ENCODE peak calls at places on chromosomes 11 and 22, in ten cellular contexts. G is Panc1, B is spleen, D is suprapubic skin, Q is sigmoid colon, J is GM12878, W is transverse colon, Z is K562, V is GM23338, F is H1. T is an unnamed sample.

GRCh38 chr11:97033178-97033577 is 643.4 kb downstream of the JRKL start:
- DNase-seq in G (no peak), B (no peak), D (no peak), Q (no peak), J (no peak), W (no peak), Z (no peak), V (peak; percentile 8), F (no peak), T (no peak)

GRCh38 chr11:36086366-36086765 is 142.5 kb downstream of the LDLRAD3 start:
- DNase-seq in G (no peak), B (no peak), D (no peak), Q (no peak), J (no peak), W (no peak), Z (no peak), V (peak; percentile 31), F (no peak), T (no peak)

GRCh38 chr11:30919389-30920172 is 333.4 kb upstream of the MPPED2 start:
- DNase-seq in G (no peak), B (no peak), D (no peak), Q (no peak), J (no peak), W (no peak), Z (no peak), V (no peak), F (no peak), T (no peak)

GRCh38 chr11:33620423-33621120 is 80.1 kb downstream of the C11orf91 start:
- DNase-seq in G (no peak), B (no peak), D (no peak), Q (no peak), J (no peak), W (no peak), Z (no peak), V (no peak), F (no peak), T (no peak)

GRCh38 chr22:17836977-17837742 is 62.9 kb upstream of the BID start:
- DNase-seq in G (no peak), B (no peak), D (no peak), Q (no peak), J (no peak), W (no peak), Z (no peak), V (peak; percentile 52), F (no peak), T (peak; percentile 60)

GRCh38 chr11:79400717-79401330 is 40.0 kb downstream of the TENM4 start:
- DNase-seq in G (no peak), B (no peak), D (no peak), Q (no peak), J (no peak), W (peak; percentile 44), Z (no peak), V (peak; percentile 74), F (peak; percentile 75), T (peak; percentile 48)

GRCh38 chr11:108838804-108839128 is 173.9 kb downstream of the DDX10 start:
- DNase-seq in G (no peak), B (no peak), D (no peak), Q (no peak), J (no peak), W (no peak), Z (no peak), V (no peak), F (no peak), T (no peak)

GRCh38 chr22:50447576-50448551 is 27.0 kb downstream of the SBF1 start:
- DNase-seq in G (no peak), B (no peak), D (no peak), Q (no peak), J (no peak), W (no peak), Z (no peak), V (no peak), F (no peak), T (peak; percentile 69)

GRCh38 chr22:25753252-25753651 is 11.3 kb downstream of the MYO18B start:
- DNase-seq in G (no peak), B (no peak), D (no peak), Q (no peak), J (no peak), W (no peak), Z (no peak), V (no peak), F (no peak), T (no peak)

DNA sequence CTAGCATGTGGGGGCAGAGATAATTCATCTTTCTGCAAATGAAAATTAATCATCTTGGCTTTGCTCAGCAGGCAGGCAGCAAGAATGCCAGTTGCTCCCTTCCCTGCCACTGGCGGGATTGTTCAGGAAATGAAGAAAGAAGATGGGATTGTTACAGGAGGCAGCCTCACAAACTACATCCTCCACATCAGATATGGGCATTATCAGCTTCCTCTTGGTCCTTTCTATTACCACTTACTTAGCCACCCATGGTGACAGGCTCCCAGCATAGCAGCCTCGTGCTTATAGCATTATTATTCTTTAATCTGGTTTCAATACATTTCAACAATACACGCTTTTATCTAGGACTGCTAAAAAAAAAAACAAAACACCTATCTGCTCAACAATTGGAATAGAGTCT is 461.6 kb upstream of the ISX start:
- DNase-seq in G (no peak), B (no peak), D (no peak), Q (no peak), J (no peak), W (no peak), Z (no peak), V (no peak), F (no peak), T (no peak)
- TF ChIP-seq POLR2AphosphoS5 in G (no peak), B (no peak), D (no peak), Q (no peak), J (no peak), W (no peak), Z (no peak), V (no peak), F (no peak), T (no peak)

DNA sequence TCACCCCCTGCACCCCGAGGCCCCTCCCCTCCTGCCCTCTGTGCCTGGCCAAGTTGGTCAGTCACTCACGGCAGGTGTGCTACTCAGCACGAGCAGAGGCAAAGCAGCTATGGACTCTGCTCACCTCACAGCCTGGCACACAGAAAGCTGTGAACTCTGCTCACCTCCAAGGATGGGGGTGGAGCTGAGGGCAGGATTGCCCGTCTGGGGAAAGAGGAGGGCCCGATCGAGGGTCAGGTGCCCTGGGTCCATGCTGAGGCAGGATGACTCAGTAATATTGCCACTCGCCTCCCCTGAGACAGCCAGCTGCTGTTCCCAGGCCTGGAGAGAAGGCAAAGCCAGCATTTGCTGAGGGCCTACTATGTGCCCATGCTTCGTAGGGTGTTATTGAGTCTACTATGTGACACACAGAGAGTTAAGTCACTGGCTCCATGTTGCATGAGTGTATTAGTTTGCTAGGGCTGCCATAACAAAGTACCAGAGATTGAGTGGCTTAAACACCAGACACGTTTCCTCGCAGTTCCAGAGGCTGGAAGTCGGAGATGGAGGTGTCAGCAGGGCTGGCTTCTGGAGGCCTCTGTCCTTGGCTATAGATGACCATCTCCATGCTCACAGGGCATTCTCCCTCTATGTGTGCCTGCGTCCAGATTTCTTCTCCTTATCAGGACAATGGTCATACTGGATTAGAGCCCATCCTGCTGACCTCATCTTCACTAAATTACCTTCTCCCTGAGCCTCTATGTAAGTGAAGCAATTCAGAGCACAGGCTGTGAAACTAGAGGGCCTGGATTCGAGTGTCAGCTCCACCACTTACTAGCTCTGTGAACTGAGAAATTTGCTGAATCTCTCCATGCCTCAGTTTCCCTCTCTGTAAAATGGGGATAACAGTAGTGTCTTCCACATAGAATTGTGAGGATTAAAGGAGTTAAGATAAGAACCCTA is 13.2 kb upstream of the TSKU start:
- DNase-seq in G (no peak), B (peak; percentile 69), D (no peak), Q (no peak), J (no peak), W (peak; percentile 91), Z (no peak), V (no peak), F (no peak), T (peak; percentile 82)
- H3K4me1 ChIP-seq in G (peaks cover 27% of the 10 kb centered on the region), B (peaks cover 35% of the 10 kb centered on the region), D (peaks cover 97% of the 10 kb centered on the region), Q (peaks cover 24% of the 10 kb centered on the region), J (peaks cover 7% of the 10 kb centered on the region), W (peaks cover 61% of the 10 kb centered on the region), Z (peaks cover 7% of the 10 kb centered on the region), V (peaks cover 33% of the 10 kb centered on the region), F (peaks cover 28% of the 10 kb centered on the region), T (peaks cover 79% of the 10 kb centered on the region)

GRCh38 chr11:75816561-75817239 is 1.7 kb downstream of the UVRAG start:
- DNase-seq in G (no peak), B (no peak), D (no peak), Q (no peak), J (no peak), W (no peak), Z (no peak), V (no peak), F (no peak), T (no peak)

GRCh38 chr11:75814686-75815344 is at the start of gene UVRAG:
- DNase-seq in G (peak; percentile 98), B (peak; percentile 99), D (peak; percentile 99), Q (peak; percentile 99), J (peak; percentile 100), W (peak; percentile 99), Z (peak; percentile 99), V (peak; percentile 99), F (peak; percentile 99), T (peak; percentile 98)

GRCh38 chr11:75813622-75814039 is 1.4 kb upstream of the UVRAG start:
- DNase-seq in G (peak; percentile 30), B (no peak), D (no peak), Q (no peak), J (no peak), W (no peak), Z (no peak), V (no peak), F (no peak), T (no peak)

GRCh38 chr11:75814369-75814685 is 683 bp upstream of the UVRAG start:
- DNase-seq in G (no peak), B (no peak), D (no peak), Q (no peak), J (no peak), W (no peak), Z (no peak), V (no peak), F (no peak), T (no peak)

DNA sequence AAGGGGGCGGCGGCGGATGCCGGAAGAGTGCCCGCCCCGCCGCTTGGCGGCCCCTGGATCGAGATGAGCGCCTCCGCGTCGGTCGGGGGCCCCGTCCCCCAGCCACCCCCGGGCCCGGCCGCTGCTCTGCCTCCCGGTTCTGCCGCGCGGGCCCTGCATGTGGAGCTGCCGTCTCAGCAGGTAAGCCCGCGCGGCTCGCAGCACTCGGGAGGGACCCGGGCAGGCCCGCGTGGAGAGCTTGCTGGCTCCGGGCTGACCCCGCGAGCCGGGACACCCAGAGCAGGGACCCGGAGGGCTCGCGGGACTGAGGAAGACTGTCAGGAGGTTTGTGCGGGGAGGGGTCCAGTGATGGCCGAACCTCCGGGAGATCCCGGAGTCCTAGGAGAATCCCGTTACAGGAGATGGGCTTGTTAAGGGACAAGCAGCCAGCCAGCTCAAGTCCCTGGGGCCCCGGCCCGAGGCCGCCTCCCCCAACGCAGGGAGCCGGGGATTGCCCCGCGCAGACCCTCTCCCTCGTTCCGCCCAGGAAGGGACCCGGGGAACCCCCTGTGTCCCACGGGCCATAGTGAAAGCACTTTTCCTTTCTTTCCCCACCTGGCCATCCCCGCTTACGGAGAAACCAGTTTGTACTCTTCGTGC is 454 bp downstream of the UVRAG start:
- DNase-seq in G (no peak), B (peak; percentile 95), D (no peak), Q (peak; percentile 83), J (no peak), W (peak; percentile 46), Z (no peak), V (peak; percentile 78), F (peak; percentile 77), T (peak; percentile 47)
- TF ChIP-seq POLR2AphosphoS5 in G (no peak), B (no peak), D (no peak), Q (no peak), J (peak; percentile 11), W (no peak), Z (no peak), V (no peak), F (no peak), T (no peak)

GRCh38 chr11:11850668-11851067 is 8.9 kb downstream of the USP47 start:
- DNase-seq in G (no peak), B (no peak), D (no peak), Q (no peak), J (no peak), W (no peak), Z (no peak), V (no peak), F (no peak), T (no peak)
- H3K4me1 ChIP-seq in G (peaks cover 33% of the 10 kb centered on the region), B (peaks cover 39% of the 10 kb centered on the region), D (peaks cover 58% of the 10 kb centered on the region), Q (peaks cover 68% of the 10 kb centered on the region), J (peaks cover 3% of the 10 kb centered on the region), W (peaks cover 55% of the 10 kb centered on the region), Z (peaks cover 43% of the 10 kb centered on the region), V (peaks cover 32% of the 10 kb centered on the region), F (peaks cover 3% of the 10 kb centered on the region), T (peaks cover 90% of the 10 kb centered on the region)